ENCODE peak calls at places on chromosomes 7 and 10, in seven cellular contexts. L is HFF-Myc; N is activated T-cell treated with anti-CD3 and anti-CD28 coated beads, Interleukin-2, amount 50 U/mL, for 72 hours; A is CD8-positive, alpha-beta T cell; U is naive thymus-derived CD8-positive, alpha-beta T cell; M is Right ventricle myocardium superior; O is WTC11. W is an unnamed sample.

GRCh38 chr10:116796910-116797513 is 52.3 kb upstream of the ENO4 start:
- DNase-seq in O (peak), A (peak), U (peak), M (peak), L (peak), N (peak), W (peak)

GRCh38 chr10:58178811-58179210 is 88.9 kb downstream of the IPMK start:
- DNase-seq in M (no peak), O (no peak), N (no peak), A (no peak), L (no peak), U (no peak), W (no peak)

GRCh38 chr7:152108359-152108758 is 82.9 kb downstream of the GALNT11 start:
- DNase-seq in L (no peak), O (no peak), M (no peak), A (no peak), N (no peak), U (no peak), W (no peak)

GRCh38 chr10:25522946-25523608 is 348.3 kb downstream of the GPR158 start:
- DNase-seq in N (no peak), L (no peak), A (no peak), O (peak), U (no peak), M (no peak), W (no peak)

GRCh38 chr10:95363303-95363912 is 72.6 kb upstream of the PDLIM1 start:
- DNase-seq in O (no peak), M (no peak), U (peak), A (no peak), L (peak), N (peak), W (peak)

GRCh38 chr7:86814980-86815379 is 171.3 kb downstream of the GRM3 start:
- DNase-seq in O (peak), L (no peak), N (no peak), M (no peak), A (no peak), U (no peak), W (peak)

GRCh38 chr10:121155742-121156141 is 304.6 kb downstream of the WDR11 start:
- DNase-seq in O (no peak), A (no peak), N (no peak), M (no peak), U (no peak), L (no peak), W (peak)

GRCh38 chr7:85030893-85031292 is 156.0 kb downstream of the SEMA3D start:
- DNase-seq in A (no peak), M (no peak), O (no peak), N (no peak), U (no peak), L (peak), W (no peak)

GRCh38 chr7:128908750-128909385 is 1.6 kb downstream of the KCP start:
- DNase-seq in O (no peak), N (no peak), U (no peak), A (no peak), M (peak), L (no peak), W (no peak)

W was measured in NCI-H2029.